ENCODE peak calls at places on chromosome 18, in ten cellular contexts. X is GM12865, P is Panc1, Z is foreskin fibroblast, U is A549, N is lower lobe of right lung, A is MM.1S, T is tibial artery, B is AG09309, K is colonic mucosa. G is an unnamed sample.

GRCh38 chr18:48869591-48869990 is 81.2 kb downstream of the SMAD7 start:
- DNase-seq in X (no peak), P (no peak), Z (no peak), U (no peak), N (peak; percentile 32), A (no peak), T (no peak), B (no peak), K (no peak), G (no peak)

GRCh38 chr18:67590571-67591141 is 74.1 kb upstream of the DSEL start:
- DNase-seq in X (no peak), P (no peak), Z (peak; percentile 19), U (no peak), N (no peak), A (peak; percentile 8), T (no peak), B (no peak), K (no peak), G (peak; percentile 22)

GRCh38 chr18:49933530-49933929 is 120.2 kb upstream of the ACAA2 start:
- DNase-seq in X (no peak), P (no peak), Z (peak; percentile 29), U (no peak), N (no peak), A (no peak), T (no peak), B (peak; percentile 29), K (no peak), G (peak; percentile 27)

GRCh38 chr18:48992791-48993555 is 42.2 kb upstream of the SMAD7 start:
- DNase-seq in X (peak; percentile 41), P (no peak), Z (no peak), U (no peak), N (peak; percentile 62), A (no peak), T (no peak), B (no peak), K (peak; percentile 34), G (no peak)

GRCh38 chr18:48022021-48022420 is 91.6 kb upstream of the SMAD2 start:
- DNase-seq in X (no peak), P (no peak), Z (no peak), U (no peak), N (no peak), A (no peak), T (peak; percentile 51), B (no peak), K (no peak), G (no peak)

GRCh38 chr18:48605408-48605845 is 66.6 kb downstream of the CTIF start:
- DNase-seq in X (peak; percentile 37), P (no peak), Z (no peak), U (no peak), N (no peak), A (no peak), T (no peak), B (no peak), K (no peak), G (peak; percentile 34)

GRCh38 chr18:14747513-14748474 is at the start of gene ANKRD30B:
- DNase-seq in X (no peak), P (no peak), Z (no peak), U (no peak), N (peak; percentile 23), A (no peak), T (no peak), B (no peak), K (no peak), G (no peak)

GRCh38 chr18:50190236-50190635 is 4.7 kb downstream of the MYO5B start:
- DNase-seq in X (no peak), P (no peak), Z (peak; percentile 28), U (no peak), N (no peak), A (no peak), T (no peak), B (no peak), K (no peak), G (peak; percentile 92)

GRCh38 chr18:2905802-2906521 is 59.2 kb downstream of the EMILIN2 start:
- DNase-seq in X (peak; percentile 66), P (no peak), Z (peak; percentile 58), U (peak; percentile 41), N (peak; percentile 82), A (no peak), T (peak; percentile 81), B (no peak), K (peak; percentile 81), G (no peak)

GRCh38 chr18:6370886-6371635 is 43.6 kb downstream of the L3MBTL4 start:
- DNase-seq in X (no peak), P (no peak), Z (no peak), U (no peak), N (peak; percentile 58), A (no peak), T (no peak), B (no peak), K (peak; percentile 35), G (no peak)

GRCh38 chr18:6374340-6374739 is 40.4 kb downstream of the L3MBTL4 start:
- DNase-seq in X (no peak), P (no peak), Z (no peak), U (no peak), N (no peak), A (no peak), T (no peak), B (no peak), K (no peak), G (no peak)

GRCh38 chr18:6374935-6375529 is 39.7 kb downstream of the L3MBTL4 start:
- DNase-seq in X (no peak), P (no peak), Z (no peak), U (no peak), N (no peak), A (no peak), T (no peak), B (no peak), K (no peak), G (no peak)

GRCh38 chr18:6370410-6370809 is 44.3 kb downstream of the L3MBTL4 start:
- DNase-seq in X (no peak), P (no peak), Z (no peak), U (no peak), N (no peak), A (no peak), T (no peak), B (no peak), K (no peak), G (no peak)

GRCh38 chr18:6373187-6373586 is 41.5 kb downstream of the L3MBTL4 start:
- DNase-seq in X (no peak), P (no peak), Z (no peak), U (no peak), N (no peak), A (no peak), T (no peak), B (no peak), K (no peak), G (no peak)
- TF ChIP-seq CTCF in X (no peak), P (no peak), Z (no peak), U (no peak), N (no peak), A (no peak), T (no peak), B (no peak), K (no peak), G (no peak)

DNA sequence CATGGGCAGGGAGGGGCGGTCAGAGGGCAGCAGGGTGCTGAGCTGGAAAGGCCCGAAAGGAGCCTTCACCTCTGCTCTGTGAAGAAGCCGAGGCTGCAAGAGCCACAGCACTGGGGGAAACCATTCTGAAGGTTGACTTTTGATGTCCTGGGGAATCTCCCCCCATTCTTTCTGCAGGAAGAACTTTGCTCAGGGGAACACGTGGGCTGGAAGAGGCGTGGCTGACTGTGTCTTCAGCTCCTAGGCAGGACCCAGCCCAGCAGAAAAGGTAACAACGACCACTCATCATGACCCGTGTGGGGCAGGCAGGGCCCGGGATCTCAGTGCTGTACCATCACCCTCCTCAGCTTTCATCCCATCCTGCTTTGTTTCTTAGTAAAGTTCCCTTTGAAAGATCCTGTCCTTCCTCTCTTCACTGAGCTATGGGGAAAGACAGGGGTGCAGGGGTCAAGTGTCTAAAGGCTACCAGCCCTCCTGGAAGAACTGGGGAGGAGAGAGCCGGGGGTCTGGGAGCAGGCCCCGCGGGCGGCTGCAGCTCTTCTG is 312.7 kb downstream of the CELF4 start:
- DNase-seq in X (peak; percentile 8), P (no peak), Z (no peak), U (no peak), N (no peak), A (no peak), T (no peak), B (no peak), K (no peak), G (no peak)
- H3K4me3 ChIP-seq in X (no peak overlapping the region), P (no peak overlapping the region), Z (no peak overlapping the region), U (no peak overlapping the region), N (peak overlapping the region; percentile 50), A (no peak overlapping the region), T (no peak overlapping the region), B (no peak overlapping the region), K (no peak overlapping the region), G (no peak overlapping the region)

GRCh38 chr18:58562146-58562998 is 66.5 kb downstream of the ALPK2 start:
- DNase-seq in X (peak; percentile 71), P (no peak), Z (no peak), U (no peak), N (no peak), A (peak; percentile 27), T (no peak), B (no peak), K (no peak), G (no peak)

GRCh38 chr18:58557013-58557435 is 71.9 kb downstream of the ALPK2 start:
- DNase-seq in X (peak; percentile 85), P (no peak), Z (no peak), U (no peak), N (no peak), A (no peak), T (no peak), B (no peak), K (no peak), G (no peak)

GRCh38 chr18:58559427-58560186 is 69.3 kb downstream of the ALPK2 start:
- DNase-seq in X (no peak), P (no peak), Z (no peak), U (no peak), N (no peak), A (no peak), T (no peak), B (no peak), K (no peak), G (no peak)

GRCh38 chr18:58556333-58557012 is 72.4 kb downstream of the ALPK2 start:
- DNase-seq in X (peak; percentile 68), P (no peak), Z (no peak), U (no peak), N (no peak), A (no peak), T (no peak), B (no peak), K (no peak), G (no peak)

GRCh38 chr18:58558514-58558913 is 70.4 kb downstream of the ALPK2 start:
- DNase-seq in X (peak; percentile 65), P (no peak), Z (no peak), U (no peak), N (no peak), A (no peak), T (no peak), B (no peak), K (no peak), G (no peak)
- TF ChIP-seq CTCF in X (no peak), P (no peak), Z (no peak), U (no peak), N (no peak), A (no peak), T (no peak), B (no peak), K (no peak), G (no peak)

DNA sequence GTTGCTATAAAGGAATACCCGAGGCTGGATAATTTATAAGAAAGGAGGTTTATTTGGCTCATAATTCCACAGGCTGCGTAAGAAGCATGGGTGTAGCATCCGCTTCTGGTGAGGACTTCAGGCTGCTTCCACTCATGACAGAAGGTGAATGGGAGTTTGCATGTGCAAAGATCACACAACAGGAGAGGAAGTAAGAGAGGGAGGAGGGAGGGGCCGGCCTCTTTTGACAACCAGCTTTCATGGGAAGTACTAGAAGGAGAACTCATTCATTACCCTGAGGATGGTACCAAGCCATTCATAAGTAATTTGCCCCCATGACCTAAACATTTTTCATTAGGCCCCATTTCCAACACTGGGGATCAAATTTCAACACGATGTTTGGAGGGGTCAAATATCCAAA is 386.8 kb upstream of the NETO1 start:
- DNase-seq in X (no peak), P (no peak), Z (no peak), U (no peak), N (no peak), A (no peak), T (no peak), B (no peak), K (no peak), G (no peak)
- H3K4me3 ChIP-seq in X (no peak overlapping the region), P (no peak overlapping the region), Z (no peak overlapping the region), U (no peak overlapping the region), N (no peak overlapping the region), A (no peak overlapping the region), T (no peak overlapping the region), B (no peak overlapping the region), K (no peak overlapping the region), G (no peak overlapping the region)